ENCODE peak calls at places on chromosome 1, in four cellular contexts. G is HCT116, S is GM12878, O is SK-N-SH. B is an unnamed sample.

GRCh38 chr1:150233359-150234308 is 2.3 kb downstream of the ANP32E start:
- DNase-seq in S (no peak), O (no peak), G (no peak), B (peak; percentile 27)

GRCh38 chr1:20271498-20272400 is 18.9 kb upstream of the VWA5B1 start:
- DNase-seq in S (no peak), G (no peak), O (peak; percentile 70), B (no peak)

GRCh38 chr1:229230893-229231753 is 39.8 kb upstream of the RAB4A start:
- DNase-seq in G (peak; percentile 69), O (no peak), S (no peak), B (no peak)

GRCh38 chr1:34597877-34598514 is 156.9 kb upstream of the GJB5 start:
- DNase-seq in S (peak; percentile 41), G (peak; percentile 50), O (peak; percentile 75), B (peak; percentile 67)

GRCh38 chr1:38028105-38028591 is 15.6 kb downstream of the UTP11 start:
- DNase-seq in G (no peak), S (peak; percentile 95), O (no peak), B (no peak)

GRCh38 chr1:25131794-25132193 is 100.5 kb downstream of the SYF2 start:
- DNase-seq in S (no peak), G (no peak), O (no peak), B (no peak)

GRCh38 chr1:41864471-41865040 is 54.2 kb downstream of the HIVEP3 start:
- DNase-seq in S (no peak), O (no peak), G (no peak), B (no peak)

GRCh38 chr1:203366476-203366875 is 15.6 kb upstream of the FMOD start:
- DNase-seq in O (no peak), S (no peak), G (no peak), B (no peak)

GRCh38 chr1:54153548-54154439 is 994 bp upstream of the CDCP2 start:
- DNase-seq in S (no peak), G (no peak), O (no peak), B (peak; percentile 74)
- TF ChIP-seq JUND in S (no peak), G (no peak), O (no peak), B (no peak)

DNA sequence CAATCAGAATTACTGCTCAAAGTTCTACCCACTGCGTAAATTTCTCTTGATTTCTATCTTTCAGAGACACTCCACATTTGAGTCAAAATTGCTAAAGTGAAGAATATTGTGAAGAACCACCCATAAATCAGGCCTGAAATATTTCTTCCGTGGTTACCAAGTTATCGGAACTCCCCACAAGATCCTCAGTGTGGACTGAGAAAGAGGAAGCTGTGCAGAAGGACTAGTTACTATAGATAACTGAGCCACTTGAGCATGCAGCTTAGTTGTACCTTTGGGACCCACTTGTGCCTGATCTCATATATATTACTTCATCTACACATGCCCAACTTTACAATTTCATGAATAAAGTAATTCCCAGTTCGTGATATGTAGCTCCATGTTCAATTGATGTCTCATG is 18.4 kb downstream of the RWDD3 start:
- DNase-seq in S (no peak), O (no peak), G (no peak), B (no peak)
- TF ChIP-seq JUND in S (no peak), O (no peak), G (no peak), B (no peak)

GRCh38 chr1:184170719-184171118 is 119.2 kb downstream of the TSEN15 start:
- DNase-seq in O (no peak), G (no peak), S (no peak), B (no peak)
- TF ChIP-seq JUND in O (no peak), G (no peak), S (no peak), B (no peak)

GRCh38 chr1:76668046-76668445 is 199.2 kb upstream of the ST6GALNAC5 start:
- DNase-seq in G (no peak), O (no peak), S (peak; percentile 33), B (no peak)
- TF ChIP-seq JUND in G (no peak), O (no peak), S (no peak), B (no peak)

DNA sequence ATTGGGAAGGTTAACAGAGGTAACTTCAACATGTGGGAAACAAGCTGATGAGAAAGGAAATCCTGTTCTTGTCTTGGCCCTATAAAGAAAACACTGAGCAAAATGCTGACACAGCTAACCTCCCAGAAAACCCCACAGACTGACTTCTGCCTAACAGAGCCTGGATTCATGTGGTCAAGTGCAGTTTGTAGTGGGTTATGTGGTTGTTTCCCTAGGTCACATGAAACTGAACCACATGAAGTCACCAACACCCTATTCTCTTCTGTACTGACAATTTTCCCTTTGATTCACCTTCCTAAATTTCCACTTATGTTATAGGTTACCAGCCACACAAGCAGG is 601.3 kb upstream of the USP24 start:
- DNase-seq in G (no peak), S (peak; percentile 15), O (no peak), B (no peak)
- TF ChIP-seq JUND in G (no peak), S (no peak), O (no peak), B (no peak)

DNA sequence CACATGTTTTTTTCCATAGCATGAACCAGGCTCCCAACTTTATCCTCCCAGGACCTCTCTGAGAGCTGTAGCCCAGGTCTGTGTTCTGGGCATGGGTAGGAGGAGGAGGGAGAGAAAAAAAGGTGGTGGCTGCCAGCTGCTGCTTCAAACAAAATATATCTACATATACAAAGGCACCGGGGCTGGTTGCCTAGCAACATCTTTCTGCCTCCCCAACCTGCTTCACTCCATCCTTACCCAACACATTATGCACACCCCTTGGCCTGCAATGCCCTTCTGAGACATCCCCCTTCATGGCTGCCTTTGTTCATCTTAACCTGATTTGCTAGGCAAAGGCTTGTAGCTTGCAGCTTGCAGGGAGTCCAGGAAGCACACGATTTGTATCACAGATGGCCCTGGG is 27.2 kb upstream of the ATP1A1 start:
- DNase-seq in S (no peak), O (peak; percentile 20), G (no peak), B (no peak)
- TF ChIP-seq JUND in S (no peak), O (no peak), G (no peak), B (no peak)

DNA sequence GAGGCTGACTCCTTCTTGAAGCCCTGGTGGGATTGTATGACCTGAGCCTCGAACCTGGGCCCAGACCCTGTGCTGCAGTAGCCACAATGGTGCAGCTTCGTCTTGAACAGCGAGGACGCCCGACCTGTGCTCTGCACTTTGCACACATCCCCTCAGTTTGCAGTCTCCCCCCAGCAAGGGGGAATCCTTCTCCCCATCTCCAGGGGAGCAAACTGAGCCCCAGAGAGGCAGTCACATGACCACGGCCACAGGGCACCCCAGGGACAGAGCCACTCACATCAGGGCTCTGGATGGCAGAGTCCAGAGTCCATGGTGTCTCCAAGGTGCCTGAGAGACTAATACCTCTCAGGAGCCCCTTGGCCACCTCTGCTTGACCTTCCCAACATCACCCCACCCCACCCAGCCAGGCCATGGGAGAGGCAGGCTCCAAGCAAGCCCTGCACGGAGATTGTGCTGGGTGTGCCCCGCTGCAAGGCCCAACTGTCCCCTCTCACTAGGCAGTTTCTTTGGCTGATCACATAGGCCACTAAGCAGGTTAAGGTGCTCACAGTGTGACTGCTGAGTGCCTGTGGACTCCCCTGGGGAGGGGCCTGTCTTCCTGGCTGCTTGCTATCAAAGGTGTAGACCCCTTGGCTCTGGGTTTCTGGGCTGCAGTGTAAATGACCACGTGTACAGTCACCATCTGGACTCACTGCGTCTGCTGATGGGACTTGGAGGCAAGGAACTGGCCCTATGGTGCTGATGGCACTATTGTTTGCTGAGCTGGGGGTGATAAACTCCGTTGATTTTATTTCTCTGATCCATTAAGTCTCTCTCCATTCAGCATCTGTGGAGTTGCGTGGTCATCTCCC is 398.1 kb downstream of the MATN1 start:
- DNase-seq in O (no peak), G (no peak), S (no peak), B (no peak)
- TF ChIP-seq JUND in O (no peak), G (no peak), S (no peak), B (no peak)

GRCh38 chr1:12555411-12556367 is 62.3 kb downstream of the DHRS3 start:
- DNase-seq in S (no peak), O (no peak), G (no peak), B (no peak)
- TF ChIP-seq JUND in S (no peak), O (no peak), G (no peak), B (no peak)

B was measured in T47D.